ENCODE peak calls at places on chromosome 10, in nine cellular contexts. Z is fibroblast of the aortic adventitia, R is neural progenitor cell, V is OCI-LY7, M is esophagus squamous epithelium, E is fibroblast of lung, J is upper lobe of right lung, T is A549, L is brain microvascular endothelial cell. I is an unnamed sample.

GRCh38 chr10:125786547-125786946 is 10.9 kb upstream of the MMP21 start:
- DNase-seq in J (no peak), L (no peak), Z (no peak), R (no peak), V (no peak), M (no peak), T (no peak), E (no peak), I (no peak)

GRCh38 chr10:47383254-47384147 is 592 bp downstream of the ZNF488 start:
- DNase-seq in M (no peak), V (peak), R (peak), Z (no peak), E (no peak), J (no peak), T (no peak), L (no peak), I (no peak)

GRCh38 chr10:103888113-103888841 is 29.7 kb downstream of the STN1 start:
- DNase-seq in T (peak), E (peak), R (no peak), V (peak), Z (peak), J (peak), L (peak), M (no peak), I (peak)

GRCh38 chr10:45135836-45136235 is 135.1 kb downstream of the ZNF22 start:
- DNase-seq in T (no peak), M (no peak), Z (no peak), J (no peak), R (no peak), E (no peak), L (no peak), V (no peak), I (no peak)

GRCh38 chr10:6102128-6102527 is 13.3 kb downstream of the RBM17 start:
- DNase-seq in Z (no peak), M (no peak), E (no peak), L (no peak), J (no peak), R (no peak), T (no peak), V (no peak), I (no peak)

GRCh38 chr10:28467615-28468014 is 65.3 kb upstream of the WAC start:
- DNase-seq in R (no peak), L (no peak), J (no peak), Z (no peak), V (no peak), E (no peak), M (no peak), T (no peak), I (no peak)

GRCh38 chr10:124685251-124685650 is 58.9 kb downstream of the FAM53B start:
- DNase-seq in L (no peak), Z (no peak), J (peak), M (no peak), R (no peak), E (peak), V (peak), T (no peak), I (no peak)

GRCh38 chr10:120641695-120642094 is 184.7 kb downstream of the PLPP4 start:
- DNase-seq in T (no peak), Z (no peak), L (no peak), V (no peak), M (no peak), E (no peak), R (no peak), J (no peak), I (no peak)

GRCh38 chr10:490891-491571 is 198.4 kb downstream of the DIP2C start:
- DNase-seq in R (no peak), E (peak), V (no peak), J (peak), M (no peak), L (peak), T (no peak), Z (peak), I (no peak)

GRCh38 chr10:131679926-131680325 is 220.9 kb upstream of the PPP2R2D start:
- DNase-seq in E (no peak), M (no peak), T (no peak), V (no peak), J (peak), Z (no peak), R (no peak), L (no peak), I (no peak)

GRCh38 chr10:130234171-130234965 is 98.2 kb downstream of the GLRX3 start:
- DNase-seq in L (no peak), T (no peak), R (no peak), V (no peak), Z (no peak), J (peak), E (no peak), M (no peak), I (no peak)

GRCh38 chr10:9294865-9295264 is 1240.4 kb downstream of the GATA3 start:
- DNase-seq in T (no peak), Z (no peak), R (no peak), L (no peak), E (no peak), J (no peak), V (no peak), M (no peak), I (no peak)

GRCh38 chr10:44183667-44184632 is 200.9 kb downstream of the CXCL12 start:
- DNase-seq in J (no peak), M (no peak), V (no peak), R (no peak), T (no peak), Z (peak), L (no peak), E (peak), I (no peak)

GRCh38 chr10:119378737-119379067 is 163.8 kb downstream of the RGS10 start:
- DNase-seq in L (no peak), V (no peak), R (no peak), E (peak), T (no peak), Z (no peak), M (no peak), J (no peak), I (peak)

GRCh38 chr10:323651-324293 is 188.5 kb downstream of the ZMYND11 start:
- DNase-seq in R (no peak), E (peak), M (no peak), Z (peak), V (no peak), L (peak), T (peak), J (peak), I (peak)

GRCh38 chr10:69703766-69704191 is 73.7 kb downstream of the FAM241B start:
- DNase-seq in L (peak), M (no peak), V (no peak), Z (peak), T (peak), R (no peak), J (no peak), E (peak), I (peak)

GRCh38 chr10:118308664-118309063 is 33.5 kb downstream of the FAM204A start:
- DNase-seq in V (no peak), E (no peak), R (peak), Z (no peak), T (no peak), L (no peak), M (no peak), J (no peak), I (no peak)

GRCh38 chr10:125269716-125270115 is 109.4 kb upstream of the CTBP2 start:
- DNase-seq in L (no peak), Z (no peak), E (no peak), M (no peak), R (no peak), T (no peak), J (no peak), V (no peak), I (no peak)

GRCh38 chr10:107025676-107026075 is 138.8 kb downstream of the SORCS1 start:
- DNase-seq in M (no peak), T (no peak), L (no peak), R (peak), E (no peak), V (no peak), Z (no peak), J (no peak), I (no peak)

GRCh38 chr10:75404335-75405200 is 3.0 kb upstream of the ZNF503 start:
- DNase-seq in L (no peak), T (no peak), J (peak), Z (peak), R (peak), E (peak), M (no peak), V (no peak), I (no peak)

GRCh38 chr10:119383174-119383856 is 159.2 kb downstream of the RGS10 start:
- DNase-seq in R (no peak), L (peak), Z (no peak), J (no peak), E (no peak), T (no peak), V (peak), M (no peak), I (no peak)

GRCh38 chr10:88979153-88979562 is 11.4 kb upstream of the FAS start:
- DNase-seq in T (no peak), E (peak), V (no peak), M (no peak), L (peak), J (no peak), R (peak), Z (peak), I (peak)
- H3K4me3 ChIP-seq in T (no peak), E (no peak), V (no peak), M (no peak), L (no peak), J (no peak), R (no peak), Z (no peak), I (no peak)

GRCh38 chr10:20768849-20769248 is 128.3 kb downstream of the NEBL start:
- DNase-seq in V (no peak), L (no peak), E (peak), Z (peak), M (no peak), R (peak), T (no peak), J (no peak), I (peak)
- TF ChIP-seq CTCF in V (peak), L (no peak), E (no peak), Z (no peak), M (no peak), R (peak), T (no peak), J (peak), I (no peak)

DNA sequence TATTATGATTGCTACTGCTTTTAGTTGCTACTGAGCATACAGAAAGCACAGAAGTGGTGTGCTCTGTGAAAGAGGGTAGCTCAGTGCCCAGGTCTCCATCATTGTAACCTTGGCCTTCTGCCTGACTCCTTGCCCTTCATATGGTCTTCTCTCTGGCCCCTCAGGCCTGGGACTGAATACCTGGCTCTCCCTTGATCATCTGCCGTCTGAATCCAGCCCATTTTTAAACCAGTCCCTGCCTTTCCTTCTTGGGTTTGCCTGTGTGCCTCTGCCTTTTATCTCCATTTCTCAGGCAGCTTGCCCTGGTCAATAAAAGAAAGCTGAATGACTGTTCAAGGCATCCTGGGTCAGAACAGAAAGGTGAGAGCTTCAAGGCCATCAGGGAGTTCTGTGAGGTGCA is 109.1 kb upstream of the ZNF438 start:
- DNase-seq in R (no peak), J (no peak), Z (no peak), M (no peak), E (no peak), V (no peak), T (no peak), L (no peak), I (no peak)
- H3K4me3 ChIP-seq in R (no peak), J (no peak), Z (no peak), M (no peak), E (no peak), V (no peak), T (no peak), L (no peak), I (no peak)

DNA sequence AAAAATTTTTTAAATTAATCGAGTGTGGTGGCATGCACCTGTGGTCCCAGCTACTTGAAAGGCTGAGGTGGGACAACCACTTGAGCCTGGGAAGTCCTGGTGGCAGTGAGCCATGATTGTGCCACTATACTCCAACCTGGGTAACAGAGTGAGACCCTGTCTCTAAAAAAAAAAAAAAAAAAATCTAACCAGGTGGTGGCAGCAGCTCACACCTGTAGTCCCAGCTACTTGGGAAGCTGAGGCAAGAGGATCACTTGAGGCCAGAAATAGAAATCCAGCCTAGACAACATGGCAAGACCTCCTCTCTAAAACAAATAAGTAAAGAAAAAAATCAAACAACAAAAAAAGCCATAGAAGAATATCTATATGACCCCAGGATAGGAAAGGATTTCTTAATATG is 3.6 kb upstream of the MYOF start:
- DNase-seq in R (no peak), J (no peak), Z (no peak), L (no peak), T (no peak), E (no peak), V (peak), M (no peak), I (no peak)
- TF ChIP-seq CTCF in R (no peak), J (no peak), Z (no peak), L (no peak), T (peak), E (no peak), V (peak), M (no peak), I (no peak)

GRCh38 chr10:115875172-115875571 is 397.8 kb downstream of the GFRA1 start:
- DNase-seq in J (no peak), M (no peak), T (no peak), E (no peak), R (no peak), Z (no peak), L (no peak), V (no peak), I (no peak)

GRCh38 chr10:115882021-115882420 is 391.0 kb downstream of the GFRA1 start:
- DNase-seq in Z (no peak), J (no peak), M (no peak), V (no peak), L (no peak), R (no peak), E (no peak), T (no peak), I (no peak)

DNA sequence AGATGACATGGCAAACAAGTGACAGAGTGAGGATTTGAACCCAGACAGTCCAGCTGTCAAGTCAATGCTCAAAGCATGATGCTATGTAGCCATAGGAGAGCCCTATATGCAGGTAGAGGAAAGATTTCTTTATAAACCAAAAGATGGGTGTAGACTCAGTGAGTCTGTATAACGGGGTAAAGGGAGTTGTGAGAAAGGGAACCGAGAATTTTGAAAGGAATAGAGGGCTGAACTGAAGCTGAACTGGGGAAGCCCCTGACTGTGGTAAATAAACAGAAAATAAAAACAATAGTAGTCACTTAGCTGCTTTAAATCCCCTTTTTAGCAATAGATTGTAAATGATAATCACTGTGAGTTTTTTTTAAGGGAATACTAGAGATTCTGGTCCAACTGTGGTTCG is 393.6 kb downstream of the GFRA1 start:
- DNase-seq in L (no peak), R (no peak), T (no peak), V (no peak), E (no peak), Z (no peak), M (no peak), J (no peak), I (no peak)
- H3K4me3 ChIP-seq in L (no peak), R (no peak), T (no peak), V (no peak), E (no peak), Z (no peak), M (no peak), J (no peak), I (no peak)

DNA sequence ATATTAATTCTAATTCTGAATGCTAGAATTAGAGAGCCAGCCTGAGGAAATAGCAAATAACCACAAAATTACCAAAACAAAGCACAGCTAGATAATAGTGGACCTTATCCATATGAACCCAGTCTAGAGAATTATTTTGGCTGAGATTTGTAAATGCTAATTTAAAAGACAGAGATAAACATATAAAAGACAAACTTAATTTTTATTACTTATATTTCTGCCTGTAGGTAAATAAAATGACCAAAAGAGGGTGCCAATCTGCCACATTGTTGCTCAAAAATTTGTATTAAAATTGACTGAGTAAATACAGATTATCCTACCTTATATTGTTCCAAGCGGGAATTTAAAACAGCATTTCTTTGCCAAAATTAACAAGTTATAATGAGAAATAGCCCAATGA is 20.2 kb downstream of the RTKN2 start:
- DNase-seq in R (no peak), L (no peak), E (no peak), Z (peak), T (no peak), J (no peak), V (peak), M (no peak), I (no peak)
- TF ChIP-seq CTCF in R (peak), L (peak), E (no peak), Z (peak), T (peak), J (peak), V (peak), M (no peak), I (peak)

DNA sequence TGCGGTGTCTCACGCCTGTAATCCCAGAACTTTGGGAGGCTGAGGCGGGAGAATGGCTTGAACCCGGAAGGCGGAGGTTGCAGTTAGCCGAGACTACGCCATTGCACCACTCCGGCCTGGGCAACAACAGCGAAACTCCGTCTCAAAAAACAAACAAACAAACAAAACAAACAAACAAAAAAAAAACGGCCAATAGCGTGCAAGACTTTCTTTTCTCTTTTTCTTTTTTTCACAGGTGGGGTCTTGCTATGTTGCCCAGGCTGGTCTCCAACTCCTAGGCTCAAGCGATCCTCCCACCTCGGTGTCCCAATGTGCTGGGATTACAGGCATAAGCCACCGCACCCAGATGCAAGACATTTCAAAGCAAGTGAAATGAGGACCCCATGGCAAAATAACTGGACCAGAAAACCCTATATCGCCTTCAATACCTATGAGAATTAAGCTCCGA is 1.6 kb downstream of the PSAP start:
- DNase-seq in V (no peak), T (no peak), L (no peak), E (no peak), J (no peak), R (no peak), M (no peak), Z (no peak), I (no peak)
- H3K4me3 ChIP-seq in V (peak), T (peak), L (peak), E (peak), J (peak), R (peak), M (peak), Z (peak), I (peak)

I was measured in astrocyte of the cerebellum.